ENCODE peak calls at places on chromosomes 11 and 22, in seven cellular contexts. K, W, M, N, C, D and Y are unnamed samples.

GRCh38 chr11:114440121-114440860 is 1.0 kb downstream of the REXO2 start:
- DNase-seq in K (no peak), W (no peak), M (no peak), N (peak), C (no peak), D (no peak), Y (no peak)

GRCh38 chr11:10892250-10892649 is 34.4 kb upstream of the ZBED5 start:
- DNase-seq in K (no peak), W (no peak), M (no peak), N (no peak), C (no peak), D (no peak), Y (no peak)

GRCh38 chr11:70525466-70525865 is 127.1 kb downstream of the CTTN start:
- DNase-seq in K (no peak), W (no peak), M (no peak), N (no peak), C (no peak), D (no peak), Y (no peak)

GRCh38 chr11:119356349-119357031 is 10.0 kb upstream of the MFRP start:
- DNase-seq in K (peak), W (peak), M (peak), N (peak), C (peak), D (peak), Y (peak)

GRCh38 chr11:118625036-118625690 is 17.7 kb downstream of the PHLDB1 start:
- DNase-seq in K (no peak), W (peak), M (no peak), N (no peak), C (no peak), D (peak), Y (peak)

GRCh38 chr11:96426356-96427103 is 36.7 kb downstream of the JRKL start:
- DNase-seq in K (no peak), W (no peak), M (no peak), N (peak), C (peak), D (no peak), Y (no peak)

GRCh38 chr22:30445438-30445936 is 19.9 kb downstream of the MTFP1 start:
- DNase-seq in K (peak), W (no peak), M (no peak), N (peak), C (no peak), D (no peak), Y (no peak)

GRCh38 chr11:18105802-18106574 is at the start of gene SAAL1:
- DNase-seq in K (peak), W (peak), M (peak), N (peak), C (peak), D (peak), Y (peak)

GRCh38 chr11:85595285-85595884 is 31.8 kb downstream of the DLG2 start:
- DNase-seq in K (no peak), W (no peak), M (no peak), N (peak), C (peak), D (no peak), Y (no peak)

GRCh38 chr22:17359501-17359900 is 9.8 kb upstream of the CECR2 start:
- DNase-seq in K (no peak), W (no peak), M (no peak), N (peak), C (no peak), D (no peak), Y (no peak)

GRCh38 chr22:50271519-50271970 is 1.4 kb upstream of the MAPK11 start:
- DNase-seq in K (peak), W (peak), M (peak), N (peak), C (peak), D (peak), Y (peak)

GRCh38 chr22:17820879-17821439 is 46.7 kb upstream of the BID start:
- DNase-seq in K (no peak), W (no peak), M (no peak), N (no peak), C (no peak), D (no peak), Y (no peak)

GRCh38 chr11:36441610-36442208 is 68.4 kb downstream of the TRAF6 start:
- DNase-seq in K (no peak), W (no peak), M (no peak), N (no peak), C (no peak), D (no peak), Y (no peak)

GRCh38 chr11:129315781-129316579 is 59.7 kb upstream of the BARX2 start:
- DNase-seq in K (no peak), W (no peak), M (peak), N (no peak), C (no peak), D (peak), Y (no peak)

GRCh38 chr11:111006207-111006606 is 239.3 kb upstream of the POU2AF2 start:
- DNase-seq in K (no peak), W (no peak), M (no peak), N (no peak), C (no peak), D (no peak), Y (no peak)

GRCh38 chr22:44360686-44361381 is 48.1 kb upstream of the SHISAL1 start:
- DNase-seq in K (no peak), W (peak), M (no peak), N (peak), C (no peak), D (peak), Y (no peak)

GRCh38 chr11:74806267-74806666 is 57.6 kb downstream of the RNF169 start:
- DNase-seq in K (no peak), W (no peak), M (no peak), N (no peak), C (no peak), D (no peak), Y (no peak)

GRCh38 chr22:33167998-33168397 is 109.8 kb upstream of the SYN3 start:
- DNase-seq in K (no peak), W (no peak), M (no peak), N (no peak), C (no peak), D (no peak), Y (no peak)

GRCh38 chr11:17386331-17387084 is 2.0 kb downstream of the KCNJ11 start:
- DNase-seq in K (peak), W (peak), M (peak), N (peak), C (no peak), D (peak), Y (peak)

GRCh38 chr22:44520695-44521094 is 22.7 kb upstream of the RTL6 start:
- DNase-seq in K (peak), W (no peak), M (no peak), N (no peak), C (no peak), D (no peak), Y (no peak)

GRCh38 chr11:122656631-122657101 is 1.1 kb downstream of the UBASH3B start:
- DNase-seq in K (peak), W (peak), M (peak), N (no peak), C (peak), D (peak), Y (peak)

GRCh38 chr11:68542617-68543016 is 82.1 kb downstream of the PPP6R3 start:
- DNase-seq in K (peak), W (no peak), M (no peak), N (peak), C (no peak), D (peak), Y (no peak)

GRCh38 chr11:93225642-93226041 is 27.9 kb upstream of the SLC36A4 start:
- DNase-seq in K (no peak), W (no peak), M (no peak), N (peak), C (no peak), D (no peak), Y (no peak)

GRCh38 chr22:26432619-26433311 is 3.7 kb downstream of the ASPHD2 start:
- DNase-seq in K (peak), W (no peak), M (no peak), N (no peak), C (peak), D (no peak), Y (no peak)

GRCh38 chr11:102630598-102631448 is 5.7 kb upstream of the MMP20 start:
- DNase-seq in K (no peak), W (no peak), M (no peak), N (no peak), C (no peak), D (no peak), Y (no peak)

GRCh38 chr22:43658823-43659222 is 153.3 kb downstream of the EFCAB6 start:
- DNase-seq in K (no peak), W (no peak), M (no peak), N (peak), C (no peak), D (no peak), Y (no peak)

GRCh38 chr22:23216331-23217170 is 36.2 kb downstream of the BCR start:
- DNase-seq in K (no peak), W (no peak), M (no peak), N (no peak), C (no peak), D (no peak), Y (no peak)

GRCh38 chr11:84890706-84891105 is 736.4 kb downstream of the DLG2 start:
- DNase-seq in K (no peak), W (peak), M (no peak), N (peak), C (no peak), D (no peak), Y (no peak)

GRCh38 chr11:71055925-71056324 is 196.5 kb downstream of the SHANK2 start:
- DNase-seq in K (no peak), W (no peak), M (no peak), N (no peak), C (no peak), D (no peak), Y (no peak)

GRCh38 chr11:35064114-35064800 is 74.7 kb upstream of the CD44 start:
- DNase-seq in K (no peak), W (no peak), M (no peak), N (peak), C (no peak), D (no peak), Y (no peak)

GRCh38 chr11:44680982-44681597 is 45.7 kb upstream of the TSPAN18 start:
- DNase-seq in K (no peak), W (no peak), M (no peak), N (no peak), C (no peak), D (no peak), Y (no peak)

GRCh38 chr22:30753701-30754100 is 59.0 kb downstream of the OSBP2 start:
- DNase-seq in K (no peak), W (no peak), M (no peak), N (no peak), C (no peak), D (no peak), Y (no peak)

GRCh38 chr22:50146440-50147228 is 23.9 kb upstream of the PANX2 start:
- DNase-seq in K (peak), W (peak), M (peak), N (peak), C (no peak), D (peak), Y (peak)

GRCh38 chr11:128341280-128341679 is 246.1 kb downstream of the ETS1 start:
- DNase-seq in K (no peak), W (no peak), M (no peak), N (peak), C (no peak), D (no peak), Y (no peak)

DNA sequence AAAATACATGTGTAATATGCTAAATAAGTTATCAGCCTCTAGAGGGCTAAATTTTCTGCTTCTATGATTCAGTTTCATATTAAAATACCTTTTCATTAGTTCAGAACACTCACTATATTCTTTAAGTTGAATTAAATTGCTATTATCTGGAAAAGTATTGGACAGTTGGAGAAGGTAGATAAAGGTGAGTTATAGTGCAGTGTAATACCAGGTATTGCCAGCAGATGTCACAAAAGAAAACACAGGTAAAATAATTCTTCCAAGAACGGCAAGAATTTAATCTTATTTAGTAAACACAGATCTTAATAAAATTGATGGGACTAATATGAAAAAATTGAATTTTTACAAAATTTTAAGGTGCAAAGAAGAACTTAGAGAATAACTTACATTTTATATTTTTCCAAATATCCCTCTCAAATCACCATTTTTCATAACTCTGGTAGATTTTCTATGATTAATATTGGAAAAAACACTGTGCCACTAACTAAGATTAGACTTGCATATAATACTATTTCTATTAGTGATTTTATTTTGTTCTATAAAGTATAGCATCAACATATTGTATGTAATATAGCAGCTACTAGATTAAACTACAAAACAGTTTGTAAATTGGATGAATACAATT is 1.7 kb upstream of the LRRC4C start:
- DNase-seq in K (no peak), W (no peak), M (no peak), N (peak), C (no peak), D (no peak), Y (no peak)
- TF ChIP-seq CTCF in K (peak), W (peak), M (peak), N (peak), C (peak), D (peak), Y (peak)

GRCh38 chr11:46463701-46464100 is 72.1 kb upstream of the CHRM4 start:
- DNase-seq in K (no peak), W (no peak), M (no peak), N (no peak), C (no peak), D (no peak), Y (no peak)

GRCh38 chr11:46461461-46461927 is 69.9 kb upstream of the CHRM4 start:
- DNase-seq in K (no peak), W (no peak), M (no peak), N (no peak), C (no peak), D (no peak), Y (no peak)

GRCh38 chr11:46465683-46466082 is 74.1 kb upstream of the CHRM4 start:
- DNase-seq in K (no peak), W (no peak), M (no peak), N (no peak), C (no peak), D (no peak), Y (no peak)
- TF ChIP-seq CTCF in K (no peak), W (no peak), M (no peak), N (no peak), C (no peak), D (no peak), Y (no peak)

GRCh38 chr11:57387284-57388030 is 3.0 kb downstream of the PRG2 start:
- DNase-seq in K (no peak), W (peak), M (no peak), N (peak), C (no peak), D (no peak), Y (peak)
- TF ChIP-seq CTCF in K (no peak), W (peak), M (no peak), N (peak), C (no peak), D (no peak), Y (no peak)

DNA sequence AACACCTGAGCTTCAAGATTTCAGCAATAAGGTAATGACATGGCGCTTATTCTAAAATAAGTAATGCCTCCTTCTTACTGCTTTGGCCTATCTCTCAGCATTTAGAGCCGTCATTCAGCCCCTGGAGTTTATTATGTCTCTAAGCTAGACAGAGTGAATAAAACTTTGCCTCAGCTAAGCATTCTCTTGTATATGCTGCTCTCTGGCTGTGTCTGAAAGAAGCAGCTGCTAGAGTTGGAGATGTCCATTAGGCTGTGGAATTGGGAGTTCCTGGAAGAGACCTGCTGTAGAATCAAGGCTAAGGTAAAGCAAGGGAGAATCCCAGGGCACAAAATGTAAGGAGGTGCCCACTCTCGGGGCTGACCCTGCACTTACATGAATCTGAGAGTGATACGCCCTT is 35.5 kb upstream of the TTC12 start:
- DNase-seq in K (peak), W (no peak), M (no peak), N (peak), C (no peak), D (no peak), Y (no peak)
- TF ChIP-seq CTCF in K (peak), W (peak), M (no peak), N (peak), C (no peak), D (no peak), Y (no peak)

DNA sequence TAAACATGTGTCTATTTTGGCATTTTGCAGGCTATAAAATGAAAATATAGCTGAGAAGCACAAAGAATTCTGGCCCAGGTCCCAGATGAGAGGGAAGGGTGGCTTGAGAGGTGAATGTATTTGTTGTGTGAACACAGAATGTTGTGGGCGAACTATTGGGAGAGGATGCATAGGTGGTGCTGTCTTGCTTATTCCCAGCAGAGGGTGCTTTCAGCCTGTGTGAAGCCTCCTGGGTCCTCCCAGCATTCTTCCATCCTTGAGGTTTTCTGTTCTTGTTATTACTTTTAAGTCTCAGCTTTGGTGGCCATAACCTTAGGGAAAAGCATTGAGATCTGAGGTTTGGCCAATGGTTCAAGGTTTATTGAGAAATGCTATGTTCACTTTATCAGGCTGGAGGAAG is 108.7 kb upstream of the SNX19 start:
- DNase-seq in K (no peak), W (no peak), M (no peak), N (peak), C (no peak), D (peak), Y (no peak)
- TF ChIP-seq CTCF in K (peak), W (peak), M (no peak), N (peak), C (no peak), D (peak), Y (no peak)

GRCh38 chr11:42766191-42766590 is 545.6 kb upstream of the API5 start:
- DNase-seq in K (no peak), W (no peak), M (no peak), N (no peak), C (no peak), D (no peak), Y (no peak)

GRCh38 chr11:42764936-42765335 is 546.9 kb upstream of the API5 start:
- DNase-seq in K (no peak), W (no peak), M (no peak), N (no peak), C (no peak), D (no peak), Y (no peak)

GRCh38 chr11:42772886-42773285 is 538.9 kb upstream of the API5 start:
- DNase-seq in K (no peak), W (no peak), M (no peak), N (no peak), C (no peak), D (no peak), Y (no peak)

GRCh38 chr11:42768576-42768975 is 543.2 kb upstream of the API5 start:
- DNase-seq in K (no peak), W (no peak), M (no peak), N (no peak), C (no peak), D (no peak), Y (no peak)

DNA sequence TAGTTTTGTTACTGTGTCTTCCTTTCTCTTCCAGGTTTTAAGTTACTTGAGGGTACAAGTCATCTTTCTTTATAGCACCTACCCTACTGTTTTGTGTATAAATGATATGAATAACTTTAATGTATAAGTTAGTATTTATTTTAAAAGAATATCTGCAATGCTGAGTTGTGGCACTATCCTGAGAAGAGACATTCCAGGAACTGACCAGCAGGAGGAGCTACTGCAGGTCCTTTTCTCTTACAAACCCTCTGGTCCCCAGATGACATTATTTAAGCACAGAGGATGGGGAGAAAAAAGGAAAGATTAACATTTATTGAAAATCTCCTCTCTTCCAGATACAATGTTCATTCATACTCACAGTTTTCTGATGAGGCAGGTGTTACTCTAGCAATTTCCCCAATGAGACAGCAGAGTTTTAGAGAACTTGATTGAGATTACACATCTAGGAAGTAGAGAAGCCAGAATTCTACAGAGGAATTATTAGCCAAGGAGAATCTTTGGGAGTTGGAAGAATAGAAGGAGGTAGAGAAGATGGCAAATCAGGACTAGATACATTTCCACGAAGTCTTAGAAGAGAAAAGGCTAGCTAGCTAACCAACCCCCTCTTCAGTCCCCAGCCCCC is 541.2 kb upstream of the API5 start:
- DNase-seq in K (peak), W (peak), M (peak), N (peak), C (no peak), D (no peak), Y (peak)
- TF ChIP-seq CTCF in K (peak), W (peak), M (no peak), N (peak), C (no peak), D (peak), Y (peak)

DNA sequence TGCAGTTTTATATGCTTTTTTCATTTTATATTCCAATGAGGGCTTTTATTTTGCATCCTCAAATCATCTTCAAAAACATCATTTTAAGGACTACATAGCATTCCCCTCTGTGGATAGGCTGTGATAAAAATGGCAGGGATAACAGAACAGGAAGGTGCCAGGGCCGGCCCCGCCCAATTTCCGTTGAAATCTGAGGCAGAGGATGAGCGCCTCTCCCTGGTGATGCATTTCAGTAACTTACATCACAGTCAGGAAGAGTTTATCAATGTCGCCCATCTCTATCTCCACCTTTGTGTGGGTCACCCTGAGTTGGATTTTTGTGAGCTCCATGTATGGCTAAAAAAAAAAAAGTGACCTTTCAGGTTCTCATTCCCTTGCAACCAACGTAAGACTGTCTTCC is 201.6 kb downstream of the DSCAML1 start:
- DNase-seq in K (no peak), W (no peak), M (no peak), N (no peak), C (no peak), D (no peak), Y (no peak)
- TF ChIP-seq CTCF in K (no peak), W (no peak), M (no peak), N (no peak), C (no peak), D (no peak), Y (no peak)

GRCh38 chr22:31995046-31995445 is 48.0 kb upstream of the SLC5A1 start:
- DNase-seq in K (no peak), W (no peak), M (no peak), N (peak), C (no peak), D (no peak), Y (no peak)
- TF ChIP-seq CTCF in K (no peak), W (no peak), M (no peak), N (peak), C (no peak), D (peak), Y (no peak)